ENCODE peak calls at places on chromosomes 7 and 10, in nine cellular contexts. Z is mammary epithelial cell, N is left ventricle myocardium inferior, D is HCT116, B is prostate gland, J is esophagus squamous epithelium, O is GM23248, L is fibroblast of lung, U is PC-9. A is an unnamed sample. For H3K4me1, the result is how much of the 10 kb centered on the place peaks cover.

GRCh38 chr7:156056548-156056947 is 244.3 kb upstream of the SHH start:
- DNase-seq in Z (no peak), L (no peak), N (no peak), B (no peak), O (no peak), J (no peak), U (no peak), D (no peak), A (peak)

GRCh38 chr7:22809902-22810642 is 12.6 kb downstream of the TOMM7 start:
- DNase-seq in O (no peak), N (no peak), D (no peak), L (no peak), B (no peak), J (no peak), Z (no peak), U (no peak), A (no peak)

GRCh38 chr10:110083884-110084283 is 76.1 kb downstream of the ADD3 start:
- DNase-seq in N (no peak), L (peak), O (peak), B (no peak), U (no peak), J (no peak), Z (peak), D (no peak), A (no peak)

GRCh38 chr10:14173391-14173705 is 157.4 kb downstream of the FRMD4A start:
- DNase-seq in Z (peak), O (peak), B (no peak), N (no peak), L (peak), J (no peak), D (no peak), U (no peak), A (no peak)

GRCh38 chr7:128831994-128832879 is 2.0 kb downstream of the FLNC start:
- DNase-seq in D (no peak), U (no peak), Z (no peak), O (peak), L (peak), N (peak), B (no peak), J (no peak), A (peak)

GRCh38 chr7:151076863-151077704 is 3.5 kb downstream of the FASTK start:
- DNase-seq in U (peak), B (no peak), O (peak), Z (no peak), N (no peak), L (no peak), D (no peak), J (no peak), A (peak)

GRCh38 chr7:2980406-2981102 is 63.1 kb downstream of the CARD11 start:
- DNase-seq in D (no peak), J (no peak), O (no peak), U (no peak), N (no peak), L (no peak), Z (no peak), B (no peak), A (peak)

GRCh38 chr7:44431091-44431608 is 59.3 kb downstream of the NUDCD3 start:
- DNase-seq in L (peak), U (no peak), J (no peak), D (no peak), Z (no peak), B (no peak), O (no peak), N (no peak), A (no peak)

GRCh38 chr10:46538155-46538554 is 18.3 kb downstream of the GPRIN2 start:
- DNase-seq in N (no peak), B (no peak), U (no peak), D (no peak), Z (no peak), L (no peak), O (no peak), J (no peak), A (peak)

GRCh38 chr10:102326031-102326430 is 69.5 kb upstream of the NFKB2 start:
- DNase-seq in D (no peak), Z (no peak), O (no peak), N (no peak), U (no peak), L (no peak), B (no peak), J (no peak), A (no peak)

GRCh38 chr7:91264924-91265681 is 870 bp downstream of the FZD1 start:
- DNase-seq in J (no peak), L (peak), B (peak), D (no peak), O (peak), U (peak), N (peak), Z (peak), A (peak)

GRCh38 chr7:36283711-36284130 is 105.9 kb upstream of the ANLN start:
- DNase-seq in Z (no peak), N (peak), U (no peak), B (no peak), L (no peak), D (no peak), O (no peak), J (peak), A (peak)

GRCh38 chr10:122019414-122019975 is 30.5 kb downstream of the TACC2 start:
- DNase-seq in U (peak), J (no peak), D (no peak), L (no peak), B (peak), O (no peak), N (no peak), Z (peak), A (peak)

GRCh38 chr10:73867871-73868631 is 6.3 kb downstream of the CAMK2G start:
- DNase-seq in J (no peak), O (no peak), D (no peak), B (no peak), L (no peak), U (no peak), Z (no peak), N (peak), A (peak)

GRCh38 chr10:73867126-73867807 is 7.1 kb downstream of the CAMK2G start:
- DNase-seq in Z (no peak), L (no peak), B (no peak), D (no peak), N (no peak), O (no peak), U (no peak), J (no peak), A (peak)

GRCh38 chr10:73866621-73867020 is 7.7 kb downstream of the CAMK2G start:
- DNase-seq in Z (no peak), D (no peak), U (no peak), O (no peak), B (no peak), J (no peak), N (no peak), L (no peak), A (no peak)

GRCh38 chr10:73871295-73871914 is 3.0 kb downstream of the CAMK2G start:
- DNase-seq in N (no peak), O (peak), Z (no peak), L (no peak), B (no peak), J (no peak), U (no peak), D (no peak), A (no peak)

GRCh38 chr10:73868655-73869195 is 5.6 kb downstream of the CAMK2G start:
- DNase-seq in J (no peak), L (no peak), B (no peak), Z (no peak), D (no peak), O (no peak), N (no peak), U (no peak), A (no peak)
- H3K4me1 ChIP-seq in J (under half), L (under half), B (under half), Z (under half), D (under half), O (under half), N (half or more), U (half or more), A (under half)

DNA sequence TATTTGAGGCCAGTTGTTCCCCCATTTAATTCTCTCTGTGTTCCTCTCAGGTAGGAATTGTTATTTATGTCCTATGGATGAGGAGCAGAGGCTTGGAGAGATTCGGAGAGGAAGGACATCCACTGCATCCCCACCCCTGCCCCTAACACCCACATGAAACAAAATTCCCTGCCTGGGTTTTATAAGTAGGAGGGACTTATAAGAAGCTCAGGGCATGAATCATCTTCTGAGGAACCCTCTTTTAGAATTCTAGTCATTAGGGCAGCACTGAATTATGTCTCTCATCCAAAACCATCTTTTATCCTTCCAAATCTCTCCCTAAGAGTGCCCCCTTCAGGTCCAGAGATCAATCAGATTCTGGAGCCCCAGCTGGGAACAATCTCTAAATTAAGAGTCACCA is 5.0 kb downstream of the CHAT start:
- DNase-seq in U (no peak), Z (no peak), B (no peak), L (no peak), J (no peak), O (peak), D (no peak), N (no peak), A (no peak)
- H3K4me3 ChIP-seq in U (no peak), Z (no peak), B (no peak), L (no peak), J (no peak), O (no peak), D (no peak), N (no peak), A (no peak)

DNA sequence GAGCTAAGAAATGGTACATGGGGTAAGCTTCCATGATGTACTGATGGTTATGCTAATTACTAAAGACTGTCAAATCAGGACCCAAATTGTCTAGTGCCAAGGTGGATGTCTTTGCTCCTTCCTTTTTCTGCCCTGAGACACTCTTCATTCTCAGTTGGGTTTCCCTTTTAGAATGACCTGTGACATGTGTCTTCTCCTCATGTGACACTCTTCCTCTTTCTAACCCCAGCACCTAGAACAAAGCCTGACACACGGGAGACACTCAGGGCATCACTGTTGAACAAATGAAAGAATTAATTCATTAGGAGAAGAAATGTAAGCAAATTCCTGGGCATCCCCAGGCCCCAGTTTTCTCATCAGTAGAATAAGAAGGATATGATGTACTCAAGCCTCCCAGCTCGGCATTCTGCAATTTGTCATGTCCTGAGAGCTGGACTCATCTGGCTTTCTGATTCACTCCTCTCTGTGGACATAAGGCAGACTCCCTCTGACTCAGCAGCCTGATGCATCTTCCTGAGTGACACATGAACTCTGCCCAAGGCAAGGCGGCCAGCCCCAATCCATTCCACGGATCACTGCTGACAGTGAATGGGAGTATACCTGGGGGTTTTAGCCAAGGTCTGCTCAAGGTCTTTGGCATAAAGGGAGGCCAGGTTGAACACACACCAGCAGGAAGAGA is 473.8 kb downstream of the KCNMA1 start:
- DNase-seq in L (peak), B (no peak), N (no peak), O (peak), U (peak), J (no peak), Z (peak), D (peak), A (no peak)
- H3K4me1 ChIP-seq in L (under half), B (under half), N (under half), O (under half), U (half or more), J (under half), Z (half or more), D (under half), A (under half)

DNA sequence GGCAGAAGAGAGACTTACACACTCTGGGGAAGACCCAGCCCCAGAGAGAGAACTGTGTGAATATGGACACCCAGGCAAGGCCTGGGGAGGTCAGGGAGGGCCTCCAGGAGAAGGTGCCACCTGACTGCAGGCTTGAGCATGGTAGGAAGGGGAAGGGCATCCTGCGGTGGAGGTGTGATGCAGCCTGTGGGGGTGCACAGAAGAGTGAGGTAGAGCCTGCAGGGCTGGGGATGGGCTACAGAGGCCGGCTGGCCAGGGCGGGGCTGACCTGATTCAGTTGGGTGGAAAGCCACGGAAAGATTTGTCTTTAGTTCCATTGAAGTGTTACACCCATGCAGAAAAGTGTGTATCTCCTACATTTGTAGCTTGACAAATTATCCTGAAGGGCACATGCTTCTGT is 47.6 kb downstream of the ZMIZ1 start:
- DNase-seq in B (no peak), Z (no peak), O (no peak), D (no peak), L (no peak), U (no peak), N (no peak), J (no peak), A (no peak)
- H3K4me3 ChIP-seq in B (no peak), Z (no peak), O (no peak), D (no peak), L (no peak), U (no peak), N (peak), J (no peak), A (no peak)